ENCODE peak calls at places on chromosomes 13 and 19, in seven cellular contexts. A is mucosa of descending colon, G is heart left ventricle, O is cardiac muscle cell, H is uterus, X is stomach, M is A549. E is an unnamed sample. For H3K4me1, the result is how much of the 10 kb centered on the place peaks cover.

GRCh38 chr13:22828081-22828480 is 352.7 kb upstream of the SGCG start:
- DNase-seq in A (no peak), G (no peak), O (no peak), H (no peak), X (no peak), M (no peak), E (no peak)

GRCh38 chr19:16391301-16392055 is 66.9 kb downstream of the KLF2 start:
- DNase-seq in A (no peak), G (no peak), O (no peak), H (no peak), X (no peak), M (no peak), E (no peak)

GRCh38 chr13:40452741-40453665 is 213.4 kb downstream of the FOXO1 start:
- DNase-seq in A (no peak), G (no peak), O (no peak), H (no peak), X (no peak), M (peak), E (no peak)

GRCh38 chr19:58346961-58347929 is 6.0 kb downstream of the A1BG start:
- DNase-seq in A (peak), G (peak), O (peak), H (peak), X (peak), M (peak), E (peak)

GRCh38 chr19:17777840-17778620 is 16.9 kb upstream of the B3GNT3 start:
- DNase-seq in A (peak), G (peak), O (peak), H (no peak), X (peak), M (peak), E (peak)

GRCh38 chr13:101627556-101627943 is 175.1 kb downstream of the ITGBL1 start:
- DNase-seq in A (no peak), G (no peak), O (no peak), H (no peak), X (no peak), M (peak), E (no peak)

GRCh38 chr13:73090116-73090811 is 31.5 kb downstream of the KLF5 start:
- DNase-seq in A (peak), G (no peak), O (no peak), H (no peak), X (peak), M (peak), E (no peak)

GRCh38 chr19:40598121-40598917 is 2.9 kb upstream of the LTBP4 start:
- DNase-seq in A (peak), G (peak), O (peak), H (peak), X (peak), M (peak), E (peak)

GRCh38 chr19:55687281-55688172 is 12.5 kb downstream of the EPN1 start:
- DNase-seq in A (peak), G (peak), O (no peak), H (no peak), X (no peak), M (no peak), E (peak)

GRCh38 chr19:495440-496332 is 600 bp upstream of the MADCAM1 start:
- DNase-seq in A (peak), G (peak), O (no peak), H (no peak), X (no peak), M (peak), E (peak)

GRCh38 chr19:15320118-15320517 is 12.2 kb downstream of the BRD4 start:
- DNase-seq in A (no peak), G (no peak), O (no peak), H (no peak), X (no peak), M (no peak), E (no peak)

GRCh38 chr13:20566424-20566916 is 487 bp upstream of the IFT88 start:
- DNase-seq in A (no peak), G (no peak), O (no peak), H (peak), X (no peak), M (peak), E (no peak)

GRCh38 chr13:106874308-106874707 is 306.4 kb upstream of the ARGLU1 start:
- DNase-seq in A (no peak), G (no peak), O (no peak), H (no peak), X (no peak), M (no peak), E (no peak)

GRCh38 chr19:15448778-15449619 is 757 bp downstream of the WIZ start:
- DNase-seq in A (no peak), G (no peak), O (peak), H (no peak), X (no peak), M (peak), E (no peak)

GRCh38 chr13:23456437-23456836 is 22.9 kb upstream of the SACS start:
- DNase-seq in A (no peak), G (no peak), O (no peak), H (no peak), X (no peak), M (no peak), E (no peak)

GRCh38 chr19:40612831-40613668 is 11.9 kb downstream of the LTBP4 start:
- DNase-seq in A (peak), G (peak), O (peak), H (peak), X (peak), M (peak), E (peak)

GRCh38 chr13:111393221-111393790 is 72.9 kb downstream of the TEX29 start:
- DNase-seq in A (no peak), G (no peak), O (no peak), H (no peak), X (peak), M (no peak), E (no peak)

GRCh38 chr19:34041922-34042521 is 130.3 kb upstream of the LSM14A start:
- DNase-seq in A (peak), G (peak), O (peak), H (peak), X (peak), M (peak), E (peak)

GRCh38 chr13:101116826-101117225 is 299.5 kb downstream of the NALCN start:
- DNase-seq in A (no peak), G (no peak), O (no peak), H (no peak), X (no peak), M (no peak), E (no peak)

GRCh38 chr19:34824686-34825085 is 51.7 kb upstream of the ZNF599 start:
- DNase-seq in A (no peak), G (no peak), O (no peak), H (no peak), X (no peak), M (no peak), E (no peak)

GRCh38 chr13:43129511-43130130 is 106.2 kb downstream of the DNAJC15 start:
- DNase-seq in A (no peak), G (no peak), O (no peak), H (no peak), X (no peak), M (no peak), E (no peak)

GRCh38 chr13:43132911-43133310 is 109.5 kb downstream of the DNAJC15 start:
- DNase-seq in A (no peak), G (no peak), O (no peak), H (no peak), X (no peak), M (no peak), E (no peak)

GRCh38 chr13:43134896-43135295 is 111.5 kb downstream of the DNAJC15 start:
- DNase-seq in A (no peak), G (no peak), O (no peak), H (no peak), X (no peak), M (no peak), E (no peak)

GRCh38 chr13:43133792-43134191 is 110.4 kb downstream of the DNAJC15 start:
- DNase-seq in A (no peak), G (no peak), O (no peak), H (no peak), X (no peak), M (no peak), E (no peak)

GRCh38 chr13:43132228-43132627 is 108.8 kb downstream of the DNAJC15 start:
- DNase-seq in A (no peak), G (no peak), O (peak), H (no peak), X (peak), M (peak), E (no peak)
- TF ChIP-seq CTCF in A (no peak), G (peak), O (peak), H (no peak), X (no peak), M (peak), E (peak)

DNA sequence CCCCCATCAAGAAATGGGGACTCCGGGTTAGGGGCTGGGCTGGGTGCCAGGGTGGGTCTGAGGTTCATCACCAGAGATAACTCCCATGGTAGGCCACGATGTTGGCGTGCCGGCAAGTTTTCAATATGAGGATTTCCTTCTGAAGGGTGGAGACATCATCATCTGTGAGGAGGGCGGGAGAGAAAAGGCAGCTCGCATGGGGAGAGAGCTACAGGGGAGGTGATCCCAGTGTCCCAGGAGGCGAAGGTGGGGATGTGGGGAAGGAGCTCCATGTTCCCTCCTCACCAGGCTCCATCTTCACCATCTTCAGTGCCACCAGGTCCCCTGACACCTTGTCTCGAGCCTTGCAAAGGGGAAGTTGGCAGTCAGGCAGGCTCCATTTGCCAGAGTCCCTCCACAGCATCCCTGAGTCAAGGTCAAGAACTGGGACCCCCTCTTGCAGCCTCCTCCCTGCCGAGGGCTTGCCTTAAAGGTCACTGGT is 430 bp downstream of the MAP4K1 start:
- DNase-seq in A (peak), G (no peak), O (no peak), H (no peak), X (no peak), M (no peak), E (no peak)
- H3K4me1 ChIP-seq in A (under half), G (under half), O (under half), H (under half), X (under half), M (under half), E (under half)

GRCh38 chr13:71979616-71980015 is 112.6 kb upstream of the DACH1 start:
- DNase-seq in A (no peak), G (no peak), O (peak), H (no peak), X (no peak), M (peak), E (no peak)
- TF ChIP-seq CTCF in A (no peak), G (no peak), O (no peak), H (no peak), X (no peak), M (no peak), E (no peak)

GRCh38 chr19:51803965-51804364 is 9.0 kb downstream of the FPR3 start:
- DNase-seq in A (no peak), G (no peak), O (no peak), H (no peak), X (no peak), M (no peak), E (no peak)
- H3K4me1 ChIP-seq in A (under half), G (half or more), O (under half), H (under half), X (under half), M (under half), E (under half)

E was measured in lower lobe of right lung.